ENCODE peak calls at places on chromosomes 7 and 10, in four cellular contexts. U, R, A and E are unnamed samples.

GRCh38 chr10:44279376-44279775 is 105.5 kb downstream of the CXCL12 start:
- DNase-seq in A (no peak), R (no peak), U (no peak), E (no peak)

GRCh38 chr10:36443233-36443632 is 682.2 kb upstream of the ANKRD30A start:
- DNase-seq in A (no peak), R (no peak), U (no peak), E (no peak)

GRCh38 chr10:110395350-110396283 is 90.9 kb upstream of the SMNDC1 start:
- DNase-seq in A (no peak), U (no peak), R (peak), E (no peak)

GRCh38 chr10:71728218-71728737 is 8.7 kb upstream of the C10orf105 start:
- DNase-seq in A (no peak), U (no peak), R (no peak), E (no peak)

GRCh38 chr7:128791121-128791967 is 424 bp upstream of the CCDC136 start:
- DNase-seq in A (peak), U (peak), R (peak), E (peak)

GRCh38 chr7:150946826-150947750 is 31.0 kb downstream of the KCNH2 start:
- DNase-seq in A (no peak), U (no peak), R (no peak), E (no peak)

GRCh38 chr10:36736311-36736710 is 389.1 kb upstream of the ANKRD30A start:
- DNase-seq in U (no peak), R (no peak), A (no peak), E (no peak)

GRCh38 chr10:8439040-8439439 is 384.6 kb downstream of the GATA3 start:
- DNase-seq in R (no peak), U (no peak), A (no peak), E (no peak)

GRCh38 chr7:47379629-47380324 is 202.1 kb downstream of the TNS3 start:
- DNase-seq in A (no peak), R (peak), U (no peak), E (no peak)

GRCh38 chr7:121832347-121832746 is 40.6 kb upstream of the PTPRZ1 start:
- DNase-seq in U (no peak), A (no peak), R (no peak), E (no peak)

GRCh38 chr7:94782777-94783176 is 124.6 kb upstream of the PPP1R9A start:
- DNase-seq in U (no peak), A (no peak), R (no peak), E (no peak)

GRCh38 chr7:132226626-132227290 is 349.5 kb downstream of the PLXNA4 start:
- DNase-seq in U (no peak), A (no peak), R (no peak), E (no peak)

GRCh38 chr10:13404305-13404759 is 56.2 kb upstream of the SEPHS1 start:
- DNase-seq in R (no peak), U (no peak), A (no peak), E (no peak)

GRCh38 chr7:2628137-2628482 is 3.7 kb upstream of the TTYH3 start:
- DNase-seq in R (no peak), A (no peak), U (no peak), E (no peak)

GRCh38 chr7:2628891-2629290 is 2.9 kb upstream of the TTYH3 start:
- DNase-seq in A (no peak), R (no peak), U (no peak), E (no peak)

GRCh38 chr7:2624293-2624881 is 7.4 kb upstream of the TTYH3 start:
- DNase-seq in R (no peak), U (no peak), A (no peak), E (no peak)

GRCh38 chr7:2627258-2628136 is 4.3 kb upstream of the TTYH3 start:
- DNase-seq in U (no peak), A (no peak), R (no peak), E (no peak)

DNA sequence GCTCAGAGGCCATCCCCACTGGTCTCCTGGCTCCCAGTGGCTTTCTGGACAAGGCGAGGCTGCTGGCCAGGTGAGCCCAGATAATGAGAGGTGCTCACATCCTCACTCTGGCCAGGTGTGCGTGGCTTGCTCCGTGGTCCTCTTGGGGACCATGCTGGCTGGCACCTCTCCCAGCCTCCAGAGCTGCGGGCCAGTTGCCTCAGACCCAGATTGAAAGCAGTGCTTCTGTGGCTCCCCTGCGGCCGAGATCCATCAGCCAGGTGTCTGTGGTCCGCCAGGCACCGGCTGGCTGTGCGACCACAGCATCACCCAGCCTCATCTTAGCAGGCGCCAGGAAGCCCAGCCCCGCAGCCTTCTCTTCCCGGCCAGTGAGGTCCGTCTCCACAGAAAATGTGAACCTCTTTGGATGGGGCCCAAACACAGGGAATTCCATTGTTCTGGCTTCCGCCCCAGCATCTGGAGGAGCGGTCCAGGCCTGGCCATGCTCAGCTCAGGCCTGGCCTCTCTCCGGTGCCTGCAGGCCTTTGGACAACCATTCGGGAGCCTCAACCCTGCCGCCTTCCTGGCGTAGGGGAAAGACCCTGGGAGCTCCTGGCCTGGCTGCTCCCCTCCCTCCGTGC is 5.2 kb upstream of the TTYH3 start:
- DNase-seq in A (no peak), U (no peak), R (no peak), E (no peak)
- H3K27ac ChIP-seq in A (no peak), U (no peak), R (peak), E (no peak)

GRCh38 chr10:113000454-113000853 is 50.4 kb downstream of the TCF7L2 start:
- DNase-seq in A (no peak), U (no peak), R (no peak), E (peak)
- H3K27ac ChIP-seq in A (no peak), U (no peak), R (no peak), E (peak)

DNA sequence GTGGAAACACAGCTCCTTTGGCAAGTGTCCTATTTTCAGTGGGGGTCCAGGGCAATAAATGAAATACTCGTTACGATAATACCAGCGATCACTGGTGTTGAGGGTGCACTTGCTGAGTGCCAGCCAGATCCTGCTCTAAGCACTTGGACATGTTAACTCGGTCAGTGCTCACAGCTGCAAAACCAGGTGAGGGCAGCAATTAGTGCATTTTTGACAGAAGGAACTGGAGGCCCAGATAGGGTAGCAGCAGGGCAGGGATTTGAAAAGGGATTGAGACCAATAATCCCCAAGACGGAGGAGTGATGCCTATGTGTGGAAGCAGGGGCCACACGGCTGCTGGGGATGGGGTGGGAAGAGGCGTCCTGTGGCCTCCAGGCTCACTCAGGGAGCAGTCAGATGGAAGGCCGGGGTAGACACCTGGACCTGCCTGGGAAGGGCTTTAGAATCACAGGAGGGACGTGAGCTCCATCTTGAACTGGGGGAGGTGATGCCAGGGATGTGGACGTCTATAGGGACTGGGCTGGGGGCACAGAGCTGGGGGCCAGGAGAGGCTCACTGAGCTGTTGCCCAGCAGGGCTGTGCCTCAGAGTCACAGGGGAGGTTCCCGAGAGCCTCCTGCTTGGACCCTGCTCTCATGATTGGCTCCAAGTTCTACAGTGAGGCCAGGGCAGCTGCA is 14.3 kb downstream of the PTPRE start:
- DNase-seq in A (no peak), U (no peak), R (peak), E (no peak)
- H3K27ac ChIP-seq in A (no peak), U (no peak), R (no peak), E (peak)

GRCh38 chr7:80142853-80143580 is 8.4 kb downstream of the GNAI1 start:
- DNase-seq in U (no peak), R (no peak), A (no peak), E (no peak)

GRCh38 chr7:80146561-80146960 is 11.9 kb downstream of the GNAI1 start:
- DNase-seq in R (no peak), A (no peak), U (no peak), E (no peak)

GRCh38 chr7:80147543-80148376 is 13.1 kb downstream of the GNAI1 start:
- DNase-seq in U (no peak), A (no peak), R (no peak), E (no peak)

GRCh38 chr7:80150621-80151273 is 16.1 kb downstream of the GNAI1 start:
- DNase-seq in A (no peak), U (no peak), R (no peak), E (no peak)

GRCh38 chr7:80145780-80146422 is 11.3 kb downstream of the GNAI1 start:
- DNase-seq in A (no peak), U (no peak), R (no peak), E (no peak)
- H3K27ac ChIP-seq in A (no peak), U (no peak), R (no peak), E (no peak)

GRCh38 chr10:34489973-34490372 is 325.1 kb downstream of the PARD3 start:
- DNase-seq in U (no peak), R (no peak), A (no peak), E (no peak)
- H3K27ac ChIP-seq in U (no peak), R (peak), A (no peak), E (no peak)

GRCh38 chr10:74164641-74165529 is 13.9 kb downstream of the ADK start:
- DNase-seq in A (no peak), U (no peak), R (no peak), E (no peak)
- H3K27ac ChIP-seq in A (no peak), U (no peak), R (no peak), E (no peak)

GRCh38 chr7:30760514-30761213 is 8.7 kb downstream of the INMT start:
- DNase-seq in U (no peak), A (no peak), R (no peak), E (no peak)

GRCh38 chr7:30764030-30764991 is 6.9 kb upstream of the MINDY4 start:
- DNase-seq in R (no peak), U (no peak), A (no peak), E (no peak)

GRCh38 chr7:30761214-30762156 is 9.6 kb downstream of the INMT start:
- DNase-seq in U (no peak), R (no peak), A (no peak), E (no peak)

GRCh38 chr7:30770936-30771858 is at the start of gene MINDY4:
- DNase-seq in U (peak), R (peak), A (peak), E (peak)

DNA sequence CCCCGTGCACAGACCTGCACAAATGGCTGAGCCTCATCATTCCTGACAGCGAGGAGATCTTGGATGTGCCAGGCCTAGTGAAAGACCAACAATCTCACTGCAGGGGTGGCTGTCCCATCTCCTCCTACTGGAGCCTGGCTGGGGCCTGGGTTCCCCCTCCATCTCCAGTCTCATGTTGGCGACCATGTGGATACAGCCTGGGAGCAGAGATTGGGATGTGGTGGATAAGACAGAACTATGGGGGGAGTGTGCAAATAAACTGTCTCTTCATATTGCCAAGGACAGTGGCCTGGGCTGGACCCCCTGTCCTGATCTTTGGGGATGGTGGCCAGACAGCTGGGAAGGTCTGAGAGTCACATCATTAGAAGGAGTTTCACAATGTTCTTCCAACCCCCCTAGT is 5.9 kb upstream of the MINDY4 start:
- DNase-seq in A (no peak), U (no peak), R (no peak), E (no peak)
- H3K27ac ChIP-seq in A (no peak), U (no peak), R (no peak), E (no peak)

GRCh38 chr10:121578298-121578697 is 19.9 kb downstream of the FGFR2 start:
- DNase-seq in U (no peak), A (no peak), R (no peak), E (no peak)
- H3K27ac ChIP-seq in U (no peak), A (no peak), R (no peak), E (peak)

DNA sequence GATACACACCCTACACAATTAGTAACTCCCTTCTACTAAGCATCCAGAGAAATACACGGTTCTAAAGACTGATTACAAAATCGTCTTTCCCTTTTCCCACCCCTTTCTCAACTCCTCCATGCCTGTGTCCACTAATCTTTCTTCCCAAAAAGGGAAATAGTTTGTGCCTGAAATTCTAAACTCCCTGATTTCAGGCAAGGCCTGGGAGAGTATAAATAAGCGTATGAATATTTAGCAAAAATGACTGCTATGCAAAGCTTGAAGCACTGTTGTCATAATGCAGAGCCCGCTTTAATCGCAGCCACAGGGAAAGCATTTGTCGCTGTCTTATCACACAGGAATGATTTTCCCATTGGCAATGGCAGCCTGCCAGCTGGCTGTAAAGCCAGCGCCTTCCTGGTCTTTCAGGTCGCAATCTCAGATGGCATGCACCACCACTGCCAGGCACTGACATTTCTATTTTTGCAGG is 142.9 kb upstream of the PCGF5 start:
- DNase-seq in R (peak), A (no peak), U (no peak), E (no peak)
- H3K27ac ChIP-seq in R (no peak), A (no peak), U (no peak), E (no peak)